ENCODE peak calls at places on chromosome 9, in five cellular contexts. Z is lower lobe of right lung, J is fibroblast of mammary gland, T is body of pancreas, F is tibial artery. L is an unnamed sample.

GRCh38 chr9:119453490-119453911 is 84.3 kb upstream of the BRINP1 start:
- DNase-seq in Z (no peak), J (peak), T (no peak), F (no peak), L (no peak)

GRCh38 chr9:99361827-99362226 is 139.7 kb downstream of the SEC61B start:
- DNase-seq in Z (no peak), J (no peak), T (no peak), F (no peak), L (no peak)

GRCh38 chr9:7117676-7118561 is 360.1 kb downstream of the KDM4C start:
- DNase-seq in Z (no peak), J (peak), T (no peak), F (no peak), L (no peak)

GRCh38 chr9:18071651-18072060 is 402.3 kb upstream of the ADAMTSL1 start:
- DNase-seq in Z (no peak), J (peak), T (no peak), F (no peak), L (no peak)

GRCh38 chr9:14710804-14711203 is 11.7 kb downstream of the CER1 start:
- DNase-seq in Z (no peak), J (peak), T (no peak), F (no peak), L (no peak)

GRCh38 chr9:16236326-16236725 is 634.1 kb downstream of the BNC2 start:
- DNase-seq in Z (no peak), J (peak), T (no peak), F (peak), L (no peak)

GRCh38 chr9:3741729-3742128 is 215.9 kb upstream of the RFX3 start:
- DNase-seq in Z (no peak), J (no peak), T (no peak), F (no peak), L (no peak)

GRCh38 chr9:109311281-109311680 is 9.6 kb downstream of the EPB41L4B start:
- DNase-seq in Z (no peak), J (no peak), T (peak), F (no peak), L (no peak)

GRCh38 chr9:114893622-114894021 is 36.8 kb downstream of the TNFSF8 start:
- DNase-seq in Z (no peak), J (peak), T (no peak), F (no peak), L (no peak)

GRCh38 chr9:95890594-95890993 is 15.1 kb downstream of the ERCC6L2 start:
- DNase-seq in Z (no peak), J (no peak), T (no peak), F (no peak), L (no peak)

GRCh38 chr9:106675780-106676179 is 187.2 kb upstream of the ZNF462 start:
- DNase-seq in Z (no peak), J (peak), T (no peak), F (no peak), L (no peak)

GRCh38 chr9:120894404-120895226 is 17.6 kb upstream of the PHF19 start:
- DNase-seq in Z (no peak), J (peak), T (peak), F (peak), L (no peak)

GRCh38 chr9:31071606-31072286 is 1312.7 kb upstream of the ACO1 start:
- DNase-seq in Z (peak), J (no peak), T (no peak), F (no peak), L (no peak)

GRCh38 chr9:35801328-35802128 is 10.1 kb downstream of the NPR2 start:
- DNase-seq in Z (no peak), J (no peak), T (no peak), F (no peak), L (no peak)

GRCh38 chr9:119020284-119020683 is 349.0 kb downstream of the BRINP1 start:
- DNase-seq in Z (no peak), J (peak), T (peak), F (no peak), L (no peak)

GRCh38 chr9:2621678-2622360 is at the start of gene VLDLR:
- DNase-seq in Z (peak), J (no peak), T (peak), F (peak), L (no peak)

GRCh38 chr9:83623634-83623991 is 670 bp downstream of the IDNK start:
- DNase-seq in Z (no peak), J (no peak), T (no peak), F (no peak), L (no peak)

GRCh38 chr9:83620841-83621636 is 1.9 kb upstream of the IDNK start:
- DNase-seq in Z (no peak), J (peak), T (peak), F (peak), L (no peak)

GRCh38 chr9:83625120-83625710 is 2.3 kb downstream of the IDNK start:
- DNase-seq in Z (no peak), J (peak), T (no peak), F (no peak), L (no peak)

GRCh38 chr9:83622433-83622813 is 520 bp upstream of the IDNK start:
- DNase-seq in Z (no peak), J (no peak), T (no peak), F (no peak), L (no peak)

DNA sequence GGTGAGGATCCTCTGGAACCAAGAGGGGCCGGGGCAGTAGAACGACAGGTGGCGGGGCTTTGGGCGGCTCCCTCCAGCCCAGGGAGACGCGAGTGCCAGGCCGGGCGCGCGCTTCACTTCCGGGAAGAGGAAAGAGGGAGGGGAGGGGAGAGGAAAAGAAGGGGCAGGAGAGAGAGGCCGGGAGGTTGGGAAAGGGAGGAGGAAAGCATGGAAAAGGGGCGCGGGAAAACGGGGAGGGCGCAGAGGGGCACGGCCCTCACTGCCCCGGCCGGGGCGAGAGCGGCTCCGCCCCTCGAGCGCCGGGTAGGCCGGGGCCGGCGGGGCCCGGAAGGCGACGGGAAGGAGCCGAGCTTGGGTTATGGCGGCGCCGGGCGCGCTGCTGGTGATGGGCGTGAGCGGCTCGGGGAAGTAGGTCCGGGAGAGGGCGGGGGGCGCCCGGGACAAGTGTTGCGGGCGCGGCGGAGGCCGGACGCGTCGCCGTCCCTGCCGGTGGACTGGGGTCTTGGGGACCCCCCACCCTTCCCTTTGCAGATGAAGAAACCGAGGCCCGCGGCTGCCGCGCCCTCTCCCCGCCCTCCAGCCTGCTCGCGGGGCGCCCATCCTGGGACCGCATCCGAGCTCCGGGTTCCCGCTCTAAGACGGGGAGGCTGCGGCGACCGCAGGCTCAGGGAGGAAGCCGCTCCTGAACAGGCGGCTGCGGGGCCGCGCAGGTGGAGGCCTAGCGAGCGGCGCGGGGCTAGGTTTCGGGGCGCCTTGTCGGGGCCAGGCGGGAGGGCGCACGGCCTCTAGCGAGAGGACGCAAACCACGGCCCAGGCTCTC is at the start of gene IDNK:
- DNase-seq in Z (peak), J (peak), T (peak), F (peak), L (no peak)
- TF ChIP-seq CTCF in Z (no peak), J (no peak), T (no peak), F (no peak), L (no peak)

GRCh38 chr9:125634040-125634717 is 72.8 kb downstream of the MAPKAP1 start:
- DNase-seq in Z (no peak), J (peak), T (no peak), F (no peak), L (no peak)

GRCh38 chr9:125631391-125632085 is 75.5 kb downstream of the MAPKAP1 start:
- DNase-seq in Z (no peak), J (peak), T (no peak), F (no peak), L (peak)

GRCh38 chr9:125635888-125636287 is 71.1 kb downstream of the MAPKAP1 start:
- DNase-seq in Z (no peak), J (no peak), T (no peak), F (no peak), L (no peak)

GRCh38 chr9:125632321-125633115 is 74.5 kb downstream of the MAPKAP1 start:
- DNase-seq in Z (no peak), J (no peak), T (no peak), F (no peak), L (no peak)

GRCh38 chr9:125633116-125633743 is 73.8 kb downstream of the MAPKAP1 start:
- DNase-seq in Z (no peak), J (peak), T (peak), F (no peak), L (peak)
- H3K4me3 ChIP-seq in Z (no peak), J (no peak), T (no peak), F (no peak), L (no peak)

GRCh38 chr9:70481471-70481870 is 67.0 kb upstream of the KLF9 start:
- DNase-seq in Z (no peak), J (no peak), T (no peak), F (no peak), L (no peak)

GRCh38 chr9:70478963-70479641 is 64.6 kb upstream of the KLF9 start:
- DNase-seq in Z (peak), J (peak), T (peak), F (peak), L (peak)

GRCh38 chr9:70477907-70478480 is 63.5 kb upstream of the KLF9 start:
- DNase-seq in Z (no peak), J (no peak), T (no peak), F (no peak), L (peak)

GRCh38 chr9:70480405-70480980 is 66.0 kb upstream of the KLF9 start:
- DNase-seq in Z (peak), J (peak), T (peak), F (peak), L (peak)

GRCh38 chr9:70479880-70480291 is 65.4 kb upstream of the KLF9 start:
- DNase-seq in Z (peak), J (peak), T (peak), F (no peak), L (no peak)
- TF ChIP-seq CTCF in Z (no peak), J (no peak), T (no peak), F (no peak), L (no peak)

GRCh38 chr9:69653261-69653660 is 18.9 kb downstream of the APBA1 start:
- DNase-seq in Z (no peak), J (no peak), T (no peak), F (no peak), L (no peak)
- H3K4me3 ChIP-seq in Z (no peak), J (no peak), T (no peak), F (no peak), L (no peak)

DNA sequence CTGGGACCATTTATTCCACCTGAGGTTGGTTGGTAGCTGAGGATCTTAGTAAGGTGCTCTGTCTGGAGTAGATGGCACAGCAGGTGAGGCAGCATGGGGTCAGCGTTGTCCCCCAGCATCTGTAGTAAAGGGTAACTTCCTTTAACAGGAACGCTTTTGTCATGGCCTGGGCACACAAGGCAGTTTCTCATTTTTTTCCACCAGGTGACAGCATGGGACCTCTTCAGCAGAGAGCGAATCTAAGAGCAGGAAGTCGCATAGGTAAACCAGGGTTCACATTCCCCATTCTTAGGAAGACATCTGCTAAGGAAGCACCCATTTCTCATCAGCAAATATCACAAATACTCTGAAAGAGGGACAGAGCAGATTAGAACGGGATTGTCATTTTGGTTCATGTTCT is 56.5 kb downstream of the GPR107 start:
- DNase-seq in Z (peak), J (no peak), T (no peak), F (no peak), L (no peak)
- TF ChIP-seq CTCF in Z (no peak), J (no peak), T (no peak), F (no peak), L (no peak)

GRCh38 chr9:91117474-91117891 is 244.2 kb downstream of the AUH start:
- DNase-seq in Z (peak), J (no peak), T (no peak), F (no peak), L (no peak)
- H3K4me3 ChIP-seq in Z (peak), J (no peak), T (no peak), F (peak), L (no peak)

GRCh38 chr9:136777359-136777758 is 13.0 kb upstream of the LCN15 start:
- DNase-seq in Z (peak), J (no peak), T (no peak), F (no peak), L (no peak)
- TF ChIP-seq CTCF in Z (no peak), J (no peak), T (no peak), F (no peak), L (no peak)

GRCh38 chr9:32525506-32525905 is 490 bp downstream of the RIGI start:
- DNase-seq in Z (no peak), J (peak), T (no peak), F (no peak), L (peak)

GRCh38 chr9:32526707-32527048 is 682 bp upstream of the RIGI start:
- DNase-seq in Z (no peak), J (no peak), T (no peak), F (no peak), L (no peak)

GRCh38 chr9:32526042-32526706 is at the start of gene RIGI:
- DNase-seq in Z (peak), J (peak), T (peak), F (peak), L (peak)

GRCh38 chr9:32524558-32525461 is 1.2 kb downstream of the RIGI start:
- DNase-seq in Z (no peak), J (no peak), T (peak), F (no peak), L (peak)

GRCh38 chr9:32523910-32524309 is 2.1 kb downstream of the RIGI start:
- DNase-seq in Z (no peak), J (no peak), T (no peak), F (no peak), L (no peak)
- H3K4me3 ChIP-seq in Z (peak), J (no peak), T (no peak), F (no peak), L (no peak)

DNA sequence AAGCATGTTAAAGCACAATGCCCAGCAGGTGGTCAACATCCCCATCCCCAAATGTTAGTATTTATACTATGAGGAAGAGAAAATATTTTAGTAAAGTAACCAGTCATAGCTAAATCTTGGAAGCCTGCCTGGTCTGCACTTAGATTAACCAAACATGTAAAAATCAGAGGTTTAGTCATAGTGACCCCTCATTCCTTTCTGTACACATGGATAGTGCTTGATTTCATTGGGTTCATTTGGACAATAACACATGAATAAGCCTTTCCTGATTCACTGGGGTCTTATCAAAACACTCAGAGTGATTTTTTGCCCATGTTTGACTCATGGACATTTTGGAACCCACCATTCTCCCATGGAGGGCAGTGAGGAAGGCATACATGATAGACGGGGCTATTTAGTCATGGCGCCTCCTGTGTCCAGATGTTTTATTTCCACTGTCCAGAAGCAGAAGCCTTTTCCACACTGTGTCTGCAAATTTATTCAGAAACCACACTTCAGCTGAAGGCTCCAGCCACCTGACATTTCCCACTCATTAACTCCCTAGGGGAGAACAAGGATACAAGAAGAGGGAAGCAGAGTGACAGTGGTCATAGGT is 32.5 kb downstream of the OR1J1 start:
- DNase-seq in Z (no peak), J (peak), T (no peak), F (no peak), L (no peak)
- TF ChIP-seq CTCF in Z (no peak), J (peak), T (no peak), F (no peak), L (no peak)

GRCh38 chr9:137280478-137281344 is 3.2 kb downstream of the TOR4A start:
- DNase-seq in Z (peak), J (no peak), T (no peak), F (no peak), L (no peak)
- H3K4me3 ChIP-seq in Z (no peak), J (no peak), T (no peak), F (no peak), L (no peak)